ENCODE peak calls at places on chromosome 4, in nine cellular contexts. One of them, this sample, is unnamed.

GRCh38 chr4:98657531-98658286 is 702 bp downstream of the TSPAN5 start:
- DNase-seq in H9: peak
- DNase-seq in HCT116: no peak
- DNase-seq in lower leg skin: no peak
- DNase-seq in NB4: peak
- DNase-seq in nephron progenitor cell: peak
- DNase-seq in upper lobe of right lung: no peak
- DNase-seq in transverse colon: peak
- DNase-seq in neural crest cell: peak
- DNase-seq in this sample: no peak

GRCh38 chr4:169070071-169070894 is 60.2 kb upstream of the CBR4 start:
- DNase-seq in HCT116: peak
- DNase-seq in nephron progenitor cell: no peak
- DNase-seq in NB4: peak
- DNase-seq in neural crest cell: no peak
- DNase-seq in H9: peak
- DNase-seq in lower leg skin: peak
- DNase-seq in upper lobe of right lung: no peak
- DNase-seq in transverse colon: peak
- DNase-seq in this sample: no peak

GRCh38 chr4:40848981-40849380 is 99.2 kb downstream of the NSUN7 start:
- DNase-seq in NB4: no peak
- DNase-seq in HCT116: no peak
- DNase-seq in H9: no peak
- DNase-seq in lower leg skin: no peak
- DNase-seq in nephron progenitor cell: no peak
- DNase-seq in neural crest cell: no peak
- DNase-seq in transverse colon: no peak
- DNase-seq in upper lobe of right lung: no peak
- DNase-seq in this sample: no peak

GRCh38 chr4:97653701-97654100 is 489.6 kb downstream of the STPG2 start:
- DNase-seq in H9: no peak
- DNase-seq in HCT116: no peak
- DNase-seq in lower leg skin: no peak
- DNase-seq in neural crest cell: no peak
- DNase-seq in NB4: no peak
- DNase-seq in nephron progenitor cell: no peak
- DNase-seq in upper lobe of right lung: no peak
- DNase-seq in transverse colon: no peak
- DNase-seq in this sample: no peak

GRCh38 chr4:113677333-113677732 is 84.2 kb downstream of the CAMK2D start:
- DNase-seq in lower leg skin: no peak
- DNase-seq in neural crest cell: no peak
- DNase-seq in transverse colon: no peak
- DNase-seq in nephron progenitor cell: no peak
- DNase-seq in upper lobe of right lung: no peak
- DNase-seq in HCT116: no peak
- DNase-seq in H9: no peak
- DNase-seq in NB4: no peak
- DNase-seq in this sample: no peak

GRCh38 chr4:52861879-52862604 is at the start of gene RASL11B:
- DNase-seq in nephron progenitor cell: peak
- DNase-seq in upper lobe of right lung: peak
- DNase-seq in lower leg skin: peak
- DNase-seq in transverse colon: peak
- DNase-seq in NB4: peak
- DNase-seq in neural crest cell: peak
- DNase-seq in HCT116: peak
- DNase-seq in H9: peak
- DNase-seq in this sample: peak

GRCh38 chr4:18593297-18594002 is 571.9 kb upstream of the LCORL start:
- DNase-seq in NB4: peak
- DNase-seq in H9: peak
- DNase-seq in lower leg skin: no peak
- DNase-seq in neural crest cell: peak
- DNase-seq in HCT116: peak
- DNase-seq in nephron progenitor cell: peak
- DNase-seq in upper lobe of right lung: no peak
- DNase-seq in transverse colon: peak
- DNase-seq in this sample: peak

GRCh38 chr4:83905952-83906351 is 370.0 kb downstream of the GPAT3 start:
- DNase-seq in NB4: peak
- DNase-seq in nephron progenitor cell: peak
- DNase-seq in lower leg skin: no peak
- DNase-seq in HCT116: no peak
- DNase-seq in neural crest cell: peak
- DNase-seq in upper lobe of right lung: no peak
- DNase-seq in transverse colon: no peak
- DNase-seq in H9: peak
- DNase-seq in this sample: peak

GRCh38 chr4:154507170-154507569 is 15.6 kb upstream of the DCHS2 start:
- DNase-seq in H9: no peak
- DNase-seq in neural crest cell: no peak
- DNase-seq in transverse colon: no peak
- DNase-seq in NB4: no peak
- DNase-seq in lower leg skin: no peak
- DNase-seq in nephron progenitor cell: no peak
- DNase-seq in HCT116: no peak
- DNase-seq in upper lobe of right lung: no peak
- DNase-seq in this sample: no peak

GRCh38 chr4:110361921-110362320 is 114.0 kb upstream of the ENPEP start:
- DNase-seq in NB4: peak
- DNase-seq in upper lobe of right lung: no peak
- DNase-seq in lower leg skin: no peak
- DNase-seq in nephron progenitor cell: no peak
- DNase-seq in transverse colon: no peak
- DNase-seq in HCT116: no peak
- DNase-seq in H9: no peak
- DNase-seq in neural crest cell: no peak
- DNase-seq in this sample: no peak

GRCh38 chr4:141654098-141654497 is 17.7 kb downstream of the IL15 start:
- DNase-seq in NB4: no peak
- DNase-seq in neural crest cell: peak
- DNase-seq in lower leg skin: no peak
- DNase-seq in H9: peak
- DNase-seq in transverse colon: peak
- DNase-seq in HCT116: no peak
- DNase-seq in nephron progenitor cell: peak
- DNase-seq in upper lobe of right lung: no peak
- DNase-seq in this sample: no peak

GRCh38 chr4:1323635-1324442 is 23.2 kb upstream of the UVSSA start:
- DNase-seq in H9: no peak
- DNase-seq in transverse colon: no peak
- DNase-seq in nephron progenitor cell: no peak
- DNase-seq in NB4: no peak
- DNase-seq in upper lobe of right lung: peak
- DNase-seq in neural crest cell: no peak
- DNase-seq in HCT116: peak
- DNase-seq in lower leg skin: no peak
- DNase-seq in this sample: no peak
- TF ChIP-seq CTCF in H9: no peak
- TF ChIP-seq CTCF in transverse colon: no peak
- TF ChIP-seq CTCF in nephron progenitor cell: no peak
- TF ChIP-seq CTCF in NB4: no peak
- TF ChIP-seq CTCF in upper lobe of right lung: no peak
- TF ChIP-seq CTCF in neural crest cell: no peak
- TF ChIP-seq CTCF in HCT116: no peak
- TF ChIP-seq CTCF in lower leg skin: no peak
- TF ChIP-seq CTCF in this sample: no peak

GRCh38 chr4:142874684-142875083 is 28.6 kb upstream of the INPP4B start:
- DNase-seq in neural crest cell: no peak
- DNase-seq in H9: no peak
- DNase-seq in lower leg skin: no peak
- DNase-seq in NB4: no peak
- DNase-seq in HCT116: no peak
- DNase-seq in upper lobe of right lung: no peak
- DNase-seq in transverse colon: no peak
- DNase-seq in nephron progenitor cell: no peak
- DNase-seq in this sample: no peak

DNA sequence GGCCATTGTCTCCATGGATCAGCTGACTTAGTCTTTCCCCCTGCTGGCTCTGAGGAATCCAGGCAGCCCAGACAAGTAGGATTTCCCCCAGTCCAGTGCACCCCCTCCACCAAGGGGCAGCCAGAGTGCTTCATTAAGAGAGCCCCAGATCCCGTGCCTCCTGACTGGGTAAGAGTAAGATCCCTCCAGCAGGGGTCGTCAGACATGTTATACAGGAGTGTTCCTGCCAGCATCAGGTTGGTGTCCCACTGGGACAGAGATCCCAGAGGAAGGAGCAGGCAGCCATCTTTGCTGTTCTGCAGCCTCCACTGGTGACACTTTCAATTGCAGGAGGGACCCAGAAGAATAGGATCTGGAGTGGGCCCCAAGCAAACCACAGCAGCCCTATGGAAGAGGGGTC is 29.0 kb upstream of the INPP4B start:
- DNase-seq in transverse colon: no peak
- DNase-seq in neural crest cell: no peak
- DNase-seq in NB4: no peak
- DNase-seq in nephron progenitor cell: no peak
- DNase-seq in lower leg skin: no peak
- DNase-seq in H9: peak
- DNase-seq in upper lobe of right lung: no peak
- DNase-seq in HCT116: no peak
- DNase-seq in this sample: no peak
- TF ChIP-seq CTCF in transverse colon: no peak
- TF ChIP-seq CTCF in neural crest cell: no peak
- TF ChIP-seq CTCF in NB4: no peak
- TF ChIP-seq CTCF in nephron progenitor cell: no peak
- TF ChIP-seq CTCF in lower leg skin: no peak
- TF ChIP-seq CTCF in H9: peak
- TF ChIP-seq CTCF in upper lobe of right lung: no peak
- TF ChIP-seq CTCF in HCT116: no peak
- TF ChIP-seq CTCF in this sample: no peak

GRCh38 chr4:8888856-8889255 is 17.2 kb upstream of the HMX1 start:
- DNase-seq in NB4: no peak
- DNase-seq in nephron progenitor cell: no peak
- DNase-seq in transverse colon: no peak
- DNase-seq in HCT116: no peak
- DNase-seq in lower leg skin: no peak
- DNase-seq in neural crest cell: no peak
- DNase-seq in upper lobe of right lung: no peak
- DNase-seq in H9: no peak
- DNase-seq in this sample: no peak

GRCh38 chr4:8891646-8892555 is 20.3 kb upstream of the HMX1 start:
- DNase-seq in HCT116: no peak
- DNase-seq in nephron progenitor cell: peak
- DNase-seq in upper lobe of right lung: no peak
- DNase-seq in NB4: no peak
- DNase-seq in lower leg skin: no peak
- DNase-seq in transverse colon: no peak
- DNase-seq in neural crest cell: no peak
- DNase-seq in H9: peak
- DNase-seq in this sample: no peak

GRCh38 chr4:8891255-8891645 is 19.6 kb upstream of the HMX1 start:
- DNase-seq in lower leg skin: no peak
- DNase-seq in nephron progenitor cell: no peak
- DNase-seq in transverse colon: no peak
- DNase-seq in NB4: no peak
- DNase-seq in HCT116: no peak
- DNase-seq in upper lobe of right lung: no peak
- DNase-seq in H9: no peak
- DNase-seq in neural crest cell: no peak
- DNase-seq in this sample: no peak

GRCh38 chr4:8882239-8882638 is 10.6 kb upstream of the HMX1 start:
- DNase-seq in transverse colon: no peak
- DNase-seq in NB4: peak
- DNase-seq in HCT116: peak
- DNase-seq in H9: no peak
- DNase-seq in neural crest cell: no peak
- DNase-seq in nephron progenitor cell: no peak
- DNase-seq in lower leg skin: no peak
- DNase-seq in upper lobe of right lung: no peak
- DNase-seq in this sample: no peak

DNA sequence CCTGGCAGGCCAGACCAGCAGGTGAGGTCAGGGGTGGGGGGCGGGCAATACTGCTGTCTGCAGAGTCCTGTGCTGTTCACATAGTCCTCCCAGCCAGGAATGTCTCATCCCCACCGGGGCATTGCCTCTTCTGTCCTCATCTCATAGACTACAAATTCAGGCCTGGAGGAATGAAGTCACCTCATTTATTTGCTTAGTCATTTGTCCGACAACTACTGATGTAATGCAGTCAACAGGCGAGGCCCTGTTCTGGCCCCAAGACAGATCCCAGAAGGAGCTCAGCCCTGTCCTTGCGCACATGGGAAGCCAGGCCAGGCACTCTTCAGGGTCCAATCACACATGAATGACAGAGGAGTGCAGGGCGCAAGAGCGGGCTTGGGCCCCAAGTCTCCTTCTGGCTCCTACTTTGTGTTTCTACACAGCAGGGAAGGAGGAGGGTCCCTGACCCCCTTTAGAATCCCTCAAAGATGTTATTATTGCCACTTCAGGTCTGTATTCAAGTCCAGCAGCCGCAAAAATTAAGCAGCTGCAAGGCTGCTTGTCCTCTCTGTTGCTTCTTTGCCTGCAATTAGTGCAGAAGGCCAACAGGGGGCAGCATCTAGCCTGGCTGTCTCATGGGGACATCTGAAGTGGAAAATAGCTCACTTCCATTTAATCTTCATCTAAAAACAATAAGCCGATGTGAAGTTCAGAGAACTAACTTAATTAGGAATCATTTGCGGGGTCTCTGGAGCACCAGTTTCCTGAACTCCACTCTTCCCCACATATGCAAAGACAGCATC is 15.2 kb upstream of the HMX1 start:
- DNase-seq in upper lobe of right lung: no peak
- DNase-seq in NB4: peak
- DNase-seq in transverse colon: no peak
- DNase-seq in lower leg skin: no peak
- DNase-seq in HCT116: no peak
- DNase-seq in H9: no peak
- DNase-seq in nephron progenitor cell: no peak
- DNase-seq in neural crest cell: no peak
- DNase-seq in this sample: no peak
- TF ChIP-seq CTCF in upper lobe of right lung: peak
- TF ChIP-seq CTCF in NB4: peak
- TF ChIP-seq CTCF in transverse colon: no peak
- TF ChIP-seq CTCF in lower leg skin: no peak
- TF ChIP-seq CTCF in HCT116: peak
- TF ChIP-seq CTCF in H9: peak
- TF ChIP-seq CTCF in nephron progenitor cell: peak
- TF ChIP-seq CTCF in neural crest cell: peak
- TF ChIP-seq CTCF in this sample: peak

DNA sequence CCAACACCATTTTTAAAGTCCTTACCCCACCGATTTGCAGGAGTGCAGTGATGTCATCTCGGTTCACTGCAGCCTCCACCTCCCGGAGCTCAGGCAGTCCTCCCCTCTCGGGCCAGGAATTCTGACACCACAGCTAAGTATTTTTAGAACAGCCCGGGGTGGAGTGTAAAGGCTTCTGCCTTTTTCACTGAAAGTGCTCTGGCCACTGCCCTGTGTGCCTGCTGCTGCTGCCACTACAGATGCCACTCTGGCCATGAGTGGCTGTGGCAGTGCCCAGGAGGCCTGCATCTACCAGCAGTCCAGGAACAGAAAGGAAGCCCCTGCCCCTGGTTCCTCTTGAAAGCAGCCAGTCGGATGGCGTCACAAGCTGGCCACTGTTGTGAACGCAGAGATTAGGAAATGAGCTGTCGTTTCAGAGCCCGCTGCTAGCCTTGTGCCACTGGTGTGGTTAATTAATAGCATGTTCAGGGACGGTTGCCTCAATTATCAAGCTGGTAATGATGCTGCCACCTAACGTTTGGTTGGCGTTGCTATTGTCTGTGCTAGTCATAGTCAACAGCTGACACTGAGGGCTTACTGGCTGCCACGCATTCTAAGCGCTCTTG is 23.6 kb upstream of the TBC1D14 start:
- DNase-seq in upper lobe of right lung: peak
- DNase-seq in neural crest cell: no peak
- DNase-seq in lower leg skin: peak
- DNase-seq in nephron progenitor cell: no peak
- DNase-seq in transverse colon: no peak
- DNase-seq in NB4: peak
- DNase-seq in H9: no peak
- DNase-seq in HCT116: no peak
- DNase-seq in this sample: no peak
- TF ChIP-seq CTCF in upper lobe of right lung: peak
- TF ChIP-seq CTCF in neural crest cell: no peak
- TF ChIP-seq CTCF in lower leg skin: no peak
- TF ChIP-seq CTCF in nephron progenitor cell: no peak
- TF ChIP-seq CTCF in transverse colon: peak
- TF ChIP-seq CTCF in NB4: peak
- TF ChIP-seq CTCF in H9: peak
- TF ChIP-seq CTCF in HCT116: peak
- TF ChIP-seq CTCF in this sample: no peak